ENCODE peak calls at places on chromosomes 4 and X, in seven cellular contexts. B is choroid plexus epithelial cell; M is HT1080; O is islet precursor cell; V is nephron progenitor cell; Q is activated effector memory CD4-positive, alpha-beta T cell treated with anti-CD3 and anti-CD28 coated beads, Interleukin-2, amount 50 U/mL, for 16 hours; I is endodermal cell. Z is an unnamed sample.

GRCh38 chr4:54066718-54067129 is 2.3 kb upstream of the CHIC2 start:
- DNase-seq in V (no peak), M (no peak), B (no peak), Q (no peak), I (no peak), O (no peak), Z (no peak)

GRCh38 chrX:153361781-153362397 is 27.9 kb downstream of the ZNF275 start:
- DNase-seq in I (no peak), M (no peak), Q (no peak), B (no peak), V (no peak), O (no peak), Z (no peak)

GRCh38 chr4:52659722-52660261 is 691 bp upstream of the USP46 start:
- DNase-seq in M (no peak), O (peak), V (peak), B (peak), I (peak), Q (peak), Z (peak)

GRCh38 chr4:105257817-105258495 is 111.3 kb downstream of the TET2 start:
- DNase-seq in M (no peak), Q (no peak), O (no peak), I (no peak), B (peak), V (no peak), Z (no peak)

GRCh38 chr4:26420903-26421302 is 69.4 kb downstream of the CCKAR start:
- DNase-seq in Q (no peak), B (peak), M (no peak), V (no peak), I (no peak), O (no peak), Z (no peak)

GRCh38 chr4:1747603-1747967 is 26.3 kb downstream of the TACC3 start:
- DNase-seq in V (no peak), B (no peak), O (no peak), I (no peak), Q (no peak), M (no peak), Z (no peak)

GRCh38 chrX:84188320-84188834 is 378 bp upstream of the RPS6KA6 start:
- DNase-seq in V (peak), O (peak), Q (peak), B (peak), M (no peak), I (no peak), Z (peak)

GRCh38 chr4:2270341-2271165 is 8.6 kb upstream of the MXD4 start:
- DNase-seq in O (no peak), V (no peak), I (no peak), B (no peak), M (no peak), Q (no peak), Z (no peak)

GRCh38 chr4:967113-968104 is 6.0 kb downstream of the DGKQ start:
- DNase-seq in B (peak), I (peak), Q (no peak), O (no peak), V (peak), M (no peak), Z (no peak)

GRCh38 chrX:110097920-110098319 is 95.0 kb downstream of the TMEM164 start:
- DNase-seq in O (no peak), V (no peak), I (no peak), M (no peak), B (no peak), Q (no peak), Z (no peak)

GRCh38 chr4:113978561-113979156 is 788 bp downstream of the ARSJ start:
- DNase-seq in V (peak), Q (no peak), I (peak), B (no peak), M (peak), O (peak), Z (no peak)

GRCh38 chr4:139278956-139279722 is 886 bp downstream of the MGARP start:
- DNase-seq in O (no peak), Q (no peak), M (no peak), B (peak), V (peak), I (peak), Z (no peak)

GRCh38 chr4:27189683-27190082 is 329.0 kb downstream of the STIM2 start:
- DNase-seq in Q (no peak), M (no peak), I (no peak), B (no peak), V (no peak), O (no peak), Z (no peak)

GRCh38 chr4:123144626-123145025 is 222.2 kb upstream of the NUDT6 start:
- DNase-seq in M (no peak), I (no peak), B (peak), O (no peak), V (no peak), Q (no peak), Z (no peak)

GRCh38 chr4:113131146-113131545 is 81.7 kb downstream of the ANK2 start:
- DNase-seq in I (no peak), O (no peak), Q (no peak), B (no peak), V (no peak), M (no peak), Z (no peak)

GRCh38 chrX:85941275-85941674 is 106.1 kb downstream of the CHM start:
- DNase-seq in Q (no peak), O (no peak), M (no peak), V (no peak), B (no peak), I (no peak), Z (no peak)

GRCh38 chr4:13539047-13539720 is 5.1 kb downstream of the NKX3-2 start:
- DNase-seq in B (no peak), I (peak), V (no peak), Q (no peak), M (no peak), O (peak), Z (peak)

GRCh38 chr4:86940176-86940575 is 5.4 kb downstream of the AFF1 start:
- DNase-seq in M (no peak), I (no peak), V (no peak), Q (no peak), O (no peak), B (no peak), Z (no peak)

GRCh38 chrX:27987862-27988646 is 6.8 kb upstream of the DCAF8L1 start:
- DNase-seq in O (peak), M (no peak), Q (no peak), B (no peak), V (no peak), I (no peak), Z (no peak)

GRCh38 chr4:110289601-110290100 is 91.2 kb upstream of the ELOVL6 start:
- DNase-seq in B (peak), V (no peak), M (no peak), I (no peak), Q (no peak), O (no peak), Z (no peak)

GRCh38 chr4:35342833-35343232 is 901.5 kb downstream of the ARAP2 start:
- DNase-seq in M (no peak), Q (no peak), O (no peak), B (no peak), V (no peak), I (no peak), Z (no peak)

GRCh38 chr4:729336-730315 is 24.0 kb downstream of the PCGF3 start:
- DNase-seq in I (no peak), M (no peak), Q (no peak), B (no peak), O (no peak), V (no peak), Z (no peak)

GRCh38 chrX:39764441-39764914 is 333.3 kb downstream of the BCOR start:
- DNase-seq in O (peak), Q (no peak), V (no peak), M (no peak), I (peak), B (peak), Z (no peak)

GRCh38 chrX:56764153-56764974 is 35.3 kb downstream of the NBDY start:
- DNase-seq in Q (peak), M (peak), V (peak), O (peak), I (peak), B (peak), Z (peak)

GRCh38 chr4:10020871-10021676 is at the start of gene SLC2A9:
- DNase-seq in B (peak), V (no peak), M (no peak), Q (peak), O (no peak), I (peak), Z (no peak)

GRCh38 chr4:39664828-39665731 is 26.4 kb upstream of the SMIM14 start:
- DNase-seq in V (no peak), Q (no peak), O (no peak), M (peak), B (peak), I (no peak), Z (no peak)

GRCh38 chr4:67983333-67983732 is 20.0 kb upstream of the TMPRSS11A start:
- DNase-seq in O (no peak), M (peak), B (no peak), I (no peak), V (no peak), Q (no peak), Z (no peak)

GRCh38 chr4:4386296-4386735 is 586 bp upstream of the NSG1 start:
- DNase-seq in Q (peak), V (peak), I (peak), O (peak), B (no peak), M (no peak), Z (peak)

GRCh38 chr4:142142403-142142802 is 506.0 kb downstream of the IL15 start:
- DNase-seq in I (no peak), O (no peak), M (no peak), B (no peak), V (no peak), Q (no peak), Z (no peak)

GRCh38 chr4:133149932-133150642 is 993 bp downstream of the PCDH10 start:
- DNase-seq in I (no peak), M (no peak), B (peak), O (no peak), Q (no peak), V (no peak), Z (peak)

GRCh38 chr4:77797239-77797638 is 21.9 kb downstream of the CNOT6L start:
- DNase-seq in O (no peak), Q (no peak), B (peak), I (no peak), V (no peak), M (no peak), Z (no peak)

GRCh38 chr4:80361329-80361900 is 25.9 kb downstream of the CFAP299 start:
- DNase-seq in M (peak), B (peak), V (no peak), Q (no peak), O (no peak), I (no peak), Z (no peak)

GRCh38 chr4:153788419-153789276 is at the start of gene SFRP2:
- DNase-seq in M (no peak), B (no peak), Q (no peak), O (peak), I (peak), V (peak), Z (peak)

GRCh38 chr4:57051100-57051499 is 59.1 kb downstream of the IGFBP7 start:
- DNase-seq in B (peak), V (no peak), Q (no peak), I (no peak), M (no peak), O (no peak), Z (no peak)

GRCh38 chrX:47283015-47283771 is 50.4 kb downstream of the USP11 start:
- DNase-seq in I (no peak), O (no peak), B (peak), V (peak), Q (no peak), M (no peak), Z (peak)

GRCh38 chr4:48196758-48197504 is 62.9 kb upstream of the TXK start:
- DNase-seq in M (no peak), Q (no peak), O (no peak), I (no peak), V (no peak), B (no peak), Z (no peak)

GRCh38 chr4:169070071-169070894 is 60.2 kb upstream of the CBR4 start:
- DNase-seq in B (peak), V (no peak), I (peak), Q (no peak), O (peak), M (peak), Z (no peak)

GRCh38 chrX:114964374-114964773 is 53.0 kb downstream of the IL13RA2 start:
- DNase-seq in O (no peak), I (no peak), M (no peak), Q (no peak), B (peak), V (no peak), Z (no peak)

GRCh38 chr4:39046243-39046642 is 14.0 kb upstream of the TMEM156 start:
- DNase-seq in O (no peak), Q (no peak), B (peak), V (no peak), I (no peak), M (peak), Z (no peak)